ENCODE peak calls at places on chromosomes 2 and 18, in six cellular contexts. Z, F, M, Q, B and A are unnamed samples.
A peak's percentile ranks its signal among the peaks of the same experiment; 100 is the strongest.

GRCh38 chr18:54923339-54923956 is 35.8 kb downstream of the CCDC68 start:
- DNase-seq in Z (no peak), F (no peak), M (no peak), Q (no peak), B (no peak), A (no peak)

GRCh38 chr2:119255760-119256573 is 32.3 kb downstream of the STEAP3 start:
- DNase-seq in Z (no peak), F (no peak), M (no peak), Q (no peak), B (peak; percentile 92), A (no peak)

GRCh38 chr2:240021488-240022104 is 3.5 kb downstream of the NDUFA10 start:
- DNase-seq in Z (peak; percentile 35), F (peak; percentile 79), M (peak; percentile 70), Q (peak; percentile 83), B (peak; percentile 65), A (peak; percentile 82)

GRCh38 chr2:139142252-139142651 is 362.1 kb upstream of the NXPH2 start:
- DNase-seq in Z (no peak), F (no peak), M (peak; percentile 32), Q (no peak), B (peak; percentile 2), A (no peak)

GRCh38 chr2:16645088-16645487 is 20.5 kb downstream of the CYRIA start:
- DNase-seq in Z (no peak), F (no peak), M (no peak), Q (no peak), B (no peak), A (no peak)

GRCh38 chr2:75320893-75321292 is 121.6 kb upstream of the TACR1 start:
- DNase-seq in Z (no peak), F (no peak), M (no peak), Q (no peak), B (no peak), A (no peak)

GRCh38 chr2:19352946-19353720 is 5.3 kb downstream of the OSR1 start:
- DNase-seq in Z (no peak), F (no peak), M (no peak), Q (no peak), B (no peak), A (no peak)

GRCh38 chr18:34001376-34001775 is 223.3 kb downstream of the NOL4 start:
- DNase-seq in Z (no peak), F (peak; percentile 49), M (no peak), Q (no peak), B (no peak), A (no peak)

GRCh38 chr18:2526320-2526719 is 45.0 kb downstream of the METTL4 start:
- DNase-seq in Z (no peak), F (no peak), M (no peak), Q (no peak), B (no peak), A (no peak)

GRCh38 chr2:190210471-190210870 is 109.2 kb downstream of the HIBCH start:
- DNase-seq in Z (no peak), F (no peak), M (no peak), Q (no peak), B (no peak), A (no peak)

GRCh38 chr2:118371500-118371899 is 283.2 kb downstream of the INSIG2 start:
- DNase-seq in Z (no peak), F (no peak), M (peak; percentile 28), Q (peak; percentile 13), B (no peak), A (peak; percentile 23)

GRCh38 chr2:54041135-54041534 is 70.3 kb upstream of the PSME4 start:
- DNase-seq in Z (no peak), F (no peak), M (no peak), Q (peak; percentile 87), B (no peak), A (no peak)

GRCh38 chr18:55421612-55422381 is 166.2 kb downstream of the TCF4 start:
- DNase-seq in Z (no peak), F (no peak), M (no peak), Q (no peak), B (peak; percentile 48), A (no peak)

GRCh38 chr2:74415762-74416395 is 5.5 kb downstream of the C2orf81 start:
- DNase-seq in Z (no peak), F (no peak), M (no peak), Q (no peak), B (no peak), A (no peak)

GRCh38 chr2:237864940-237865622 is 5.7 kb downstream of the RAMP1 start:
- DNase-seq in Z (no peak), F (no peak), M (no peak), Q (no peak), B (no peak), A (no peak)

GRCh38 chr2:154457291-154457690 is 241.2 kb upstream of the KCNJ3 start:
- DNase-seq in Z (no peak), F (no peak), M (no peak), Q (no peak), B (no peak), A (no peak)

GRCh38 chr2:97870396-97870843 is 125.3 kb downstream of the TMEM131 start:
- DNase-seq in Z (peak; percentile 5), F (no peak), M (no peak), Q (peak; percentile 77), B (peak; percentile 33), A (peak; percentile 69)

GRCh38 chr2:17069564-17069963 is 403.9 kb upstream of the CYRIA start:
- DNase-seq in Z (no peak), F (no peak), M (no peak), Q (no peak), B (no peak), A (no peak)

DNA sequence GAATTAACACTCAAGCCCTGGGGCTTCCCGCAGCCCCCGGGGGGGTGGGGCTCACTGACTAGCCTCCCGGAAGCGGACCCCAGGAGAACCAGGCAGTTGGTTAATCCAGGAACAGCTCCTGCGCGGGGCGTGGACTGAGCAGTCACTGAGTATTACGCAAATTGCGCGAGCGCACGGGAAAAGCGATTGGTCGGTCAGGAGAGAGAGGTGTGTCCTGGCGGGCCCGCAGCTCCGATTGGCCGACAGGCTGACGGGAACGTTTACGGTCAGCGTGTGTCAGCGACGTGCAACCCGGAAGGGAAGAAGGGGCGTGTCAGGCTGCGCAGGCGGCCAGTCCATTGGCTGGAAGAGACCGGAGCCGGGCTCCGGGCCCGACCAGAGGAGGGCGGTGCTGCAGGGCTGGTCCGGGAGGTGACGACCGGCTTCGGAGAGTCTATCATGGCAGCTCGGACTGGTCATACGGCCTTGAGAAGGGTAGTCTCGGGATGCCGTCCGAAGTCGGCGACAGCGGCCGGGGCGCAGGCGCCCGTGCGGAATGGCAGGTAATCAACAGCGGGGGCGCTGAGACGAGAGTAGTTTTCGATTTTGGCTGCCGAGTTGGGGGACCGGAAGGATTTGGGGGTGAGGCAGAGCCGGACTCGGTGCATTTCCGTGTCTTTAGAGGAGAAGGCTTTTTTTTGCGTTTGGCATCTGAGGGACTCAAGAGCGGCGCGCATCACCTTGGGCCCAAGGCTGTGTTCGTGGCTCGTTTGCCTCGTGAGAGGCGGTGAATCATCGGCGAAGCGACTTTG is at the start of gene COQ10B:
- DNase-seq in Z (peak; percentile 97), F (peak; percentile 99), M (peak; percentile 92), Q (peak; percentile 99), B (peak; percentile 100), A (peak; percentile 96)
- TF ChIP-seq CTCF in Z (peak; percentile 47), F (peak; percentile 29), M (no peak), Q (no peak), B (no peak), A (no peak)

GRCh38 chr2:8132371-8132831 is 549.5 kb upstream of the ID2 start:
- DNase-seq in Z (no peak), F (no peak), M (no peak), Q (no peak), B (no peak), A (no peak)

GRCh38 chr2:8135051-8135675 is 546.7 kb upstream of the ID2 start:
- DNase-seq in Z (no peak), F (no peak), M (no peak), Q (no peak), B (no peak), A (no peak)

GRCh38 chr2:8134105-8134903 is 547.6 kb upstream of the ID2 start:
- DNase-seq in Z (no peak), F (peak; percentile 53), M (no peak), Q (no peak), B (peak; percentile 10), A (no peak)

GRCh38 chr2:8132889-8133288 is 549.0 kb upstream of the ID2 start:
- DNase-seq in Z (no peak), F (no peak), M (no peak), Q (no peak), B (no peak), A (no peak)

DNA sequence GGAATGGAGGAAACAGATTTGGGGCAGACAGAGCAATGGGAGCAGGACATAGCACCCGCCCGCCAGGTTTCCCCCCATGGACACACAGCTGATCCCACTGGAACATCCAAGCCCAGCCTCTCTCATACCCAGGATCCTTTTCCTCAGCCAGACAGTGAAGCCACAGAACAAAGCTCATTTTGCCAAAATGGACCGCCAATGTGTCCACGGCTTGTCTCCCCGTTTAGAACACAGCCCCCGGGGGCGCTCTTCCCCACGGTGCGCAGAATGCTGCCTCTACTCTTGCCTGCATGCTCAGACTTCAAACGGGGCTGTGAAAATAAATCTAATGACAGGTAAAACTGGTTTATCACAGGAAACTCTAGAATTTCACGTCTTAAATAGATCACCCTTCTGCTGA is 548.5 kb upstream of the ID2 start:
- DNase-seq in Z (no peak), F (no peak), M (no peak), Q (no peak), B (no peak), A (no peak)
- TF ChIP-seq CTCF in Z (no peak), F (no peak), M (no peak), Q (no peak), B (no peak), A (no peak)

DNA sequence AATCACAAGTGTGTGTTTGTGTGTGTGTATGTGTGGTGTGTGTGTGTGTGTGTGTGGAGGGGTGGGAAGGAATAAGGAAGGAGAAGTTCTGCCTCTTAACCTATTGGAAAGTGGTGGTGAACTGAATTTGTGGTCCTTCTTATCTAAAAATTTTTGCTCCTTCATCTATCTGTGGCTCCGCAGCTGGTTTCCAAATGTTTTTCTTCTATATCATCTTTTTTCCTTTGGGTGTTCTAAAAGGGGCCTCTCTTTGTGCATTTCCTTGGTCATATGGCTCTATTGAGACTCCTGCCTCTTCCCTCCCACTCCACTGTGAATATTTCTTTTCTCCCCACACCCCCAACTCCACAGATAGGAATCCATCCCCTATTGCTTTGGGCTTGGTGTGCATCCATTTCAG is 254.9 kb upstream of the CWC22 start:
- DNase-seq in Z (no peak), F (no peak), M (no peak), Q (no peak), B (no peak), A (no peak)
- TF ChIP-seq CTCF in Z (no peak), F (no peak), M (no peak), Q (no peak), B (no peak), A (no peak)

DNA sequence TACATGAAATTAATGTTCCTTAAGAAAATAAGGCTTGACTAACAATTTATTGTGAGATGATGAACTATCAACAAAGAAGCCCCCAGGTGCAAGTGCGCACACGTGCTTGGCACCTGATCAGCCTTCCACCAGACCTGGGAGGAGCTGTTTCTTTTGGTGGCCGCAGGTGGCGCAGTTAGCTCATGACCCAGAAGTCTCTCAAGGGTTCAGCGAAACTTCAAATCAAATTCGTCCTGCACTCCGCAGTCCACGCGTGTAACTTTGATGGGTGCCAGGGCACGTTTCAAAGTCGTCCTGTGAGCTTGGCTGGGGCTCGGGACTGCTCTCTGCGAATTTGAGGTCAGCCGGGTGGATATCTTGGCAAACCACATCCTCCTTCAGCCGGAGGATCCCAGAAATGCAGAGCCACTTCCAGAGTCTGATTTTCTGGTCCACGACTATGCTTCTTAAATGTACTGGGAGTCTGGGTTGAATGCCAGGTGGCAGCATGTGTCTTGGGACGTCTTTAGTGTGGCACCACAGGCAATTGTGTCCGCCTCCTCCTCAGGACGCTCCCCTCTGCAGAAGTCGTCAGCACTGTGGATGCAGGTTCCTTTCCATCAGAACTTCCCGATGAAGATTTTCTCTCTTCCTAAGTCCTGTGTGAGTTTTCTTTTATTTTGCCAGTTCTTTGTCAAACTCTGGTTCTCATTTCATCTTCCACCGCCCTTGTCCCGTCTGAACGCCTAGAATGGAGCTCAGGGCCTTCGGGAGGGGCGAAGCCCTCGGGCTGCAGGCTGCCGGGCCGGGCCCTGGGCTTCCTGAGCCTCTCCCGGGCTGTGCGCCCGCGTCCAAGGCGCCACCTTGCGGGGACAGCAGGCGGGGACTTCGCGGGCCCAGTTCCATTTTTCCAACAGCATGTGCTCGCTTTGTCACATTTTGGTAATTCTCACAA is 61.3 kb upstream of the RAPGEF4 start:
- DNase-seq in Z (peak; percentile 9), F (no peak), M (peak; percentile 58), Q (peak; percentile 41), B (peak; percentile 45), A (peak; percentile 62)
- TF ChIP-seq CTCF in Z (peak; percentile 59), F (no peak), M (peak; percentile 72), Q (no peak), B (peak; percentile 84), A (peak; percentile 58)